ENCODE peak calls at places on chromosomes 12 and 14, in five cellular contexts. One of them, this sample, is unnamed.

GRCh38 chr12:59646636-59647035 is 50.8 kb downstream of the SLC16A7 start:
- DNase-seq in trophoblast cell: no peak
- DNase-seq in IMR-90: peak
- DNase-seq in H1: no peak
- DNase-seq in H9: no peak
- DNase-seq in this sample: no peak

GRCh38 chr12:32809196-32809595 is 53.5 kb upstream of the YARS2 start:
- DNase-seq in trophoblast cell: no peak
- DNase-seq in H9: no peak
- DNase-seq in H1: no peak
- DNase-seq in IMR-90: no peak
- DNase-seq in this sample: no peak

GRCh38 chr14:52275372-52275771 is 7.9 kb downstream of the PTGDR start:
- DNase-seq in trophoblast cell: no peak
- DNase-seq in IMR-90: no peak
- DNase-seq in H1: no peak
- DNase-seq in H9: no peak
- DNase-seq in this sample: no peak

GRCh38 chr14:54758041-54758440 is 144.6 kb downstream of the GCH1 start:
- DNase-seq in H9: no peak
- DNase-seq in H1: no peak
- DNase-seq in IMR-90: no peak
- DNase-seq in trophoblast cell: no peak
- DNase-seq in this sample: no peak

GRCh38 chr12:43884683-43885410 is 49.0 kb downstream of the TMEM117 start:
- DNase-seq in H1: no peak
- DNase-seq in trophoblast cell: no peak
- DNase-seq in IMR-90: no peak
- DNase-seq in H9: no peak
- DNase-seq in this sample: no peak

GRCh38 chr12:88726806-88727722 is 146.8 kb upstream of the KITLG start:
- DNase-seq in H1: no peak
- DNase-seq in IMR-90: peak
- DNase-seq in H9: no peak
- DNase-seq in trophoblast cell: no peak
- DNase-seq in this sample: peak

GRCh38 chr12:58616618-58617017 is 303.7 kb downstream of the LRIG3 start:
- DNase-seq in IMR-90: no peak
- DNase-seq in H9: no peak
- DNase-seq in trophoblast cell: no peak
- DNase-seq in H1: no peak
- DNase-seq in this sample: no peak

GRCh38 chr14:55071870-55072640 is 20.6 kb downstream of the MAPK1IP1L start:
- DNase-seq in trophoblast cell: peak
- DNase-seq in IMR-90: peak
- DNase-seq in H1: no peak
- DNase-seq in H9: no peak
- DNase-seq in this sample: peak

GRCh38 chr14:66359500-66359899 is 126.7 kb upstream of the CCDC196 start:
- DNase-seq in H9: no peak
- DNase-seq in H1: no peak
- DNase-seq in IMR-90: peak
- DNase-seq in trophoblast cell: peak
- DNase-seq in this sample: peak

GRCh38 chr12:52380271-52380694 is 5.2 kb downstream of the KRT84 start:
- DNase-seq in IMR-90: no peak
- DNase-seq in H1: peak
- DNase-seq in trophoblast cell: peak
- DNase-seq in H9: peak
- DNase-seq in this sample: peak

GRCh38 chr12:19852100-19852855 is 413.0 kb downstream of the AEBP2 start:
- DNase-seq in IMR-90: no peak
- DNase-seq in H1: no peak
- DNase-seq in H9: no peak
- DNase-seq in trophoblast cell: peak
- DNase-seq in this sample: no peak

DNA sequence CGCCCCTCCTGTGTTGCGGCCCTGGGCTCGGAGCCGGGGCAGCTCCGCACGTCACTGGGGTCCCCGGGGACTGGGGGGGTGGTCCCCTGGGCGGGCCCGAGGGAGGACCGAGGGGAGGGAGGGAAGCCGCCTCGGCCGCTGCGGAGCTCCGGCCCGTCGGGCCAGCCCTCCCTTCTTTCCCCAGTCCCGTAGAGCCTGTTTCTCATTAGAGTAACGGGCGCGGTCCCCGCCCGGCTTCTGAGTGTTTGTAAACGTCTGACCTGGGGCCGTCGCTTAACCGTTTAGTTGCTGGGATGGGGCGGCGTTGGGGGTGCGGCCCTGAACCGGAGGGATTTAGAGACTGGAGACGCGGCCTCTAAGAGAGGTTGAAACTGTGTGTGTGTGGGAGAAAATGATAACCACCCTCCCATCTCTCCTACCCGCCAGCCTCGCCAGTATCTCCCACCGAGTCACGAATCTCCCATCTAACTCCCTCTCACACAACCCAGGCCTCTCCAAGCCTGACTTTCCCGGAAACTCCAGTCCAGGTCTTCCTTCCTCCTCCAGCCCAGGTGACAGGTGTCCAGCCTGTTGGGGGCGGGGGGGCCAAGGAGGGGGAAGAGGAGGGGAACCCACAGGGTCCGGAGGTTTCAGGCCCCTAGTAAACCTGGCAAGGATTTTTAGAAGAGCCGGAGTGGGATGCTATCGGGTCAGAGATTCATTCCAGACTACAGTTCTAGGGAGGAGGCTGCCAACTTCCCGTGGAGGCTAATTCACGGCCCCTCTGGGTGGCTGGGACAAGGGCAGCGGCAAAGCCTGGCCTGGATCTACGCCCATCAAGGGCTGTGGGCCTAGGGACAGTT is 1.1 kb upstream of the NFATC4 start:
- DNase-seq in H1: peak
- DNase-seq in H9: peak
- DNase-seq in trophoblast cell: peak
- DNase-seq in IMR-90: peak
- DNase-seq in this sample: peak
- H2BK120ac ChIP-seq in H1: peak
- H2BK120ac ChIP-seq in H9: no peak
- H2BK120ac ChIP-seq in trophoblast cell: peak
- H2BK120ac ChIP-seq in IMR-90: peak
- H2BK120ac ChIP-seq in this sample: peak

GRCh38 chr14:102560436-102561261 is 31.8 kb upstream of the RCOR1 start:
- DNase-seq in H9: no peak
- DNase-seq in IMR-90: no peak
- DNase-seq in H1: no peak
- DNase-seq in trophoblast cell: no peak
- DNase-seq in this sample: no peak

GRCh38 chr14:102554835-102555819 is 37.3 kb upstream of the RCOR1 start:
- DNase-seq in trophoblast cell: no peak
- DNase-seq in H1: peak
- DNase-seq in IMR-90: no peak
- DNase-seq in H9: peak
- DNase-seq in this sample: peak

GRCh38 chr14:102558566-102558965 is 33.9 kb upstream of the RCOR1 start:
- DNase-seq in trophoblast cell: no peak
- DNase-seq in H9: no peak
- DNase-seq in IMR-90: no peak
- DNase-seq in H1: no peak
- DNase-seq in this sample: no peak

GRCh38 chr14:102557434-102558226 is 34.8 kb upstream of the RCOR1 start:
- DNase-seq in IMR-90: no peak
- DNase-seq in H9: no peak
- DNase-seq in trophoblast cell: no peak
- DNase-seq in H1: no peak
- DNase-seq in this sample: no peak

GRCh38 chr14:102556098-102556677 is 36.3 kb upstream of the RCOR1 start:
- DNase-seq in H1: no peak
- DNase-seq in IMR-90: no peak
- DNase-seq in H9: no peak
- DNase-seq in trophoblast cell: no peak
- DNase-seq in this sample: no peak
- H3K23ac ChIP-seq in H1: no peak
- H3K23ac ChIP-seq in IMR-90: no peak
- H3K23ac ChIP-seq in H9: no peak
- H3K23ac ChIP-seq in trophoblast cell: no peak
- H3K23ac ChIP-seq in this sample: no peak

DNA sequence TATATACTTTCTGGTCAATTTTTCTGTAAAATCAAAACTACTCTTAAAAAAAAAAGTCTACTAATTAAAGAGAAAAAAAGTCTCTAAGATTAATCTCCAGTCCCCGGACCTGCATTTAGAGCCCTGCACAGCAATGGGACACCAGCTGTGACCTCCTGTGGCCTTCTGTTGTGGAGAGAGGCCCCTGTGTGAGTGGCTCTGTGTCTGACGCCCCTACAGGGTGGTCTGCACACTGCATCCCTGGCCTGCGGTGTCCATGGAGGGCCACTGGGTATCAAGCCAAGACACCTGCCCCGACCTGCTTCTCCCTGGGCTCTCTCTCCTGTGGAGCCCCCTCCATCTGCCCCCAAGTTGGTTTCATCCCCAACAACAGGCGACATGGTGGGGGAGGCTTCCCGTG is 248.0 kb upstream of the DIO3 start:
- DNase-seq in H1: peak
- DNase-seq in trophoblast cell: no peak
- DNase-seq in H9: no peak
- DNase-seq in IMR-90: no peak
- DNase-seq in this sample: no peak
- H4K91ac ChIP-seq in H1: no peak
- H4K91ac ChIP-seq in trophoblast cell: no peak
- H4K91ac ChIP-seq in H9: no peak
- H4K91ac ChIP-seq in IMR-90: no peak
- H4K91ac ChIP-seq in this sample: no peak

GRCh38 chr14:104049576-104050240 is 35.8 kb upstream of the ASPG start:
- DNase-seq in trophoblast cell: no peak
- DNase-seq in H1: no peak
- DNase-seq in H9: no peak
- DNase-seq in IMR-90: no peak
- DNase-seq in this sample: peak
- H2BK120ac ChIP-seq in trophoblast cell: no peak
- H2BK120ac ChIP-seq in H1: no peak
- H2BK120ac ChIP-seq in H9: no peak
- H2BK120ac ChIP-seq in IMR-90: no peak
- H2BK120ac ChIP-seq in this sample: no peak

This sample was measured in mesenchymal stem cell.